ENCODE peak calls at places on chromosome 18, in four cellular contexts. One of them, this sample, is unnamed. For H3K36me3, the result is how much of the 10 kb centered on the place peaks cover.

GRCh38 chr18:42414756-42415454 is 459.9 kb downstream of the PIK3C3 start:
- DNase-seq in mucosa of descending colon: peak
- DNase-seq in heart right ventricle: no peak
- DNase-seq in sigmoid colon: no peak
- DNase-seq in this sample: no peak

GRCh38 chr18:67133669-67134068 is 382.9 kb downstream of the DSEL start:
- DNase-seq in mucosa of descending colon: no peak
- DNase-seq in heart right ventricle: no peak
- DNase-seq in sigmoid colon: no peak
- DNase-seq in this sample: no peak

GRCh38 chr18:48024009-48024512 is 93.6 kb upstream of the SMAD2 start:
- DNase-seq in mucosa of descending colon: no peak
- DNase-seq in heart right ventricle: no peak
- DNase-seq in sigmoid colon: peak
- DNase-seq in this sample: no peak

GRCh38 chr18:6901283-6901926 is 171.9 kb downstream of the ARHGAP28 start:
- DNase-seq in mucosa of descending colon: no peak
- DNase-seq in heart right ventricle: no peak
- DNase-seq in sigmoid colon: no peak
- DNase-seq in this sample: no peak

GRCh38 chr18:75010260-75010659 is 198.7 kb downstream of the PTGR3 start:
- DNase-seq in mucosa of descending colon: no peak
- DNase-seq in heart right ventricle: no peak
- DNase-seq in sigmoid colon: no peak
- DNase-seq in this sample: no peak

GRCh38 chr18:67525328-67526110 is 9.0 kb upstream of the DSEL start:
- DNase-seq in mucosa of descending colon: peak
- DNase-seq in heart right ventricle: peak
- DNase-seq in sigmoid colon: peak
- DNase-seq in this sample: peak

GRCh38 chr18:52275817-52276216 is 64.2 kb upstream of the DCC start:
- DNase-seq in mucosa of descending colon: no peak
- DNase-seq in heart right ventricle: no peak
- DNase-seq in sigmoid colon: no peak
- DNase-seq in this sample: no peak

GRCh38 chr18:45373286-45373880 is 241.9 kb upstream of the SLC14A2 start:
- DNase-seq in mucosa of descending colon: no peak
- DNase-seq in heart right ventricle: no peak
- DNase-seq in sigmoid colon: no peak
- DNase-seq in this sample: no peak

GRCh38 chr18:12246849-12247808 is 7.0 kb upstream of the CIDEA start:
- DNase-seq in mucosa of descending colon: peak
- DNase-seq in heart right ventricle: no peak
- DNase-seq in sigmoid colon: no peak
- DNase-seq in this sample: no peak

GRCh38 chr18:40066368-40066767 is 1888.7 kb upstream of the PIK3C3 start:
- DNase-seq in mucosa of descending colon: no peak
- DNase-seq in heart right ventricle: no peak
- DNase-seq in sigmoid colon: no peak
- DNase-seq in this sample: no peak

GRCh38 chr18:46278481-46279465 is 174.6 kb downstream of the HAUS1 start:
- DNase-seq in mucosa of descending colon: no peak
- DNase-seq in heart right ventricle: no peak
- DNase-seq in sigmoid colon: no peak
- DNase-seq in this sample: no peak

GRCh38 chr18:62848946-62849345 is 133.6 kb downstream of the PHLPP1 start:
- DNase-seq in mucosa of descending colon: no peak
- DNase-seq in heart right ventricle: no peak
- DNase-seq in sigmoid colon: no peak
- DNase-seq in this sample: no peak

GRCh38 chr18:903703-904102 is 968 bp upstream of the ADCYAP1 start:
- DNase-seq in mucosa of descending colon: peak
- DNase-seq in heart right ventricle: peak
- DNase-seq in sigmoid colon: no peak
- DNase-seq in this sample: no peak

GRCh38 chr18:46859855-46860254 is 57.5 kb downstream of the PIAS2 start:
- DNase-seq in mucosa of descending colon: no peak
- DNase-seq in heart right ventricle: no peak
- DNase-seq in sigmoid colon: no peak
- DNase-seq in this sample: no peak

GRCh38 chr18:77059294-77059916 is 73.2 kb downstream of the MBP start:
- DNase-seq in mucosa of descending colon: peak
- DNase-seq in heart right ventricle: no peak
- DNase-seq in sigmoid colon: no peak
- DNase-seq in this sample: no peak

GRCh38 chr18:75285876-75286275 is 75.3 kb downstream of the TSHZ1 start:
- DNase-seq in mucosa of descending colon: no peak
- DNase-seq in heart right ventricle: no peak
- DNase-seq in sigmoid colon: no peak
- DNase-seq in this sample: no peak

GRCh38 chr18:56516769-56517168 is 121.6 kb downstream of the TXNL1 start:
- DNase-seq in mucosa of descending colon: no peak
- DNase-seq in heart right ventricle: no peak
- DNase-seq in sigmoid colon: no peak
- DNase-seq in this sample: peak

GRCh38 chr18:32906506-32907214 is 133.8 kb upstream of the KLHL14 start:
- DNase-seq in mucosa of descending colon: no peak
- DNase-seq in heart right ventricle: no peak
- DNase-seq in sigmoid colon: no peak
- DNase-seq in this sample: no peak

GRCh38 chr18:77857926-77858325 is 608.3 kb downstream of the GALR1 start:
- DNase-seq in mucosa of descending colon: no peak
- DNase-seq in heart right ventricle: no peak
- DNase-seq in sigmoid colon: no peak
- DNase-seq in this sample: no peak

GRCh38 chr18:2889761-2890192 is 43.0 kb downstream of the EMILIN2 start:
- DNase-seq in mucosa of descending colon: no peak
- DNase-seq in heart right ventricle: no peak
- DNase-seq in sigmoid colon: no peak
- DNase-seq in this sample: no peak

GRCh38 chr18:38496222-38496810 is 930.7 kb upstream of the CELF4 start:
- DNase-seq in mucosa of descending colon: no peak
- DNase-seq in heart right ventricle: no peak
- DNase-seq in sigmoid colon: no peak
- DNase-seq in this sample: no peak

GRCh38 chr18:54392621-54393023 is 34.9 kb downstream of the C18orf54 start:
- DNase-seq in mucosa of descending colon: no peak
- DNase-seq in heart right ventricle: no peak
- DNase-seq in sigmoid colon: no peak
- DNase-seq in this sample: no peak

GRCh38 chr18:49174478-49174877 is 223.7 kb upstream of the SMAD7 start:
- DNase-seq in mucosa of descending colon: no peak
- DNase-seq in heart right ventricle: no peak
- DNase-seq in sigmoid colon: no peak
- DNase-seq in this sample: no peak

GRCh38 chr18:8868779-8869415 is 163.5 kb downstream of the MTCL1 start:
- DNase-seq in mucosa of descending colon: no peak
- DNase-seq in heart right ventricle: no peak
- DNase-seq in sigmoid colon: no peak
- DNase-seq in this sample: no peak

GRCh38 chr18:40868110-40868858 is 1086.8 kb upstream of the PIK3C3 start:
- DNase-seq in mucosa of descending colon: no peak
- DNase-seq in heart right ventricle: no peak
- DNase-seq in sigmoid colon: no peak
- DNase-seq in this sample: peak

GRCh38 chr18:58843662-58844035 is 21.0 kb upstream of the ZNF532 start:
- DNase-seq in mucosa of descending colon: no peak
- DNase-seq in heart right ventricle: no peak
- DNase-seq in sigmoid colon: no peak
- DNase-seq in this sample: no peak

GRCh38 chr18:78704960-78705600 is 274.5 kb upstream of the SALL3 start:
- DNase-seq in mucosa of descending colon: no peak
- DNase-seq in heart right ventricle: no peak
- DNase-seq in sigmoid colon: no peak
- DNase-seq in this sample: no peak

GRCh38 chr18:9290171-9290570 is 44.4 kb upstream of the TWSG1 start:
- DNase-seq in mucosa of descending colon: no peak
- DNase-seq in heart right ventricle: no peak
- DNase-seq in sigmoid colon: no peak
- DNase-seq in this sample: no peak

GRCh38 chr18:63947051-63947790 is 1.9 kb upstream of the HMSD start:
- DNase-seq in mucosa of descending colon: no peak
- DNase-seq in heart right ventricle: no peak
- DNase-seq in sigmoid colon: no peak
- DNase-seq in this sample: no peak

GRCh38 chr18:44811586-44812125 is 131.0 kb downstream of the SETBP1 start:
- DNase-seq in mucosa of descending colon: no peak
- DNase-seq in heart right ventricle: no peak
- DNase-seq in sigmoid colon: no peak
- DNase-seq in this sample: no peak

GRCh38 chr18:1917546-1917945 is 653.8 kb downstream of the METTL4 start:
- DNase-seq in mucosa of descending colon: no peak
- DNase-seq in heart right ventricle: no peak
- DNase-seq in sigmoid colon: no peak
- DNase-seq in this sample: no peak

GRCh38 chr18:24271381-24272331 is 126.0 kb downstream of the OSBPL1A start:
- DNase-seq in mucosa of descending colon: peak
- DNase-seq in heart right ventricle: peak
- DNase-seq in sigmoid colon: peak
- DNase-seq in this sample: no peak

DNA sequence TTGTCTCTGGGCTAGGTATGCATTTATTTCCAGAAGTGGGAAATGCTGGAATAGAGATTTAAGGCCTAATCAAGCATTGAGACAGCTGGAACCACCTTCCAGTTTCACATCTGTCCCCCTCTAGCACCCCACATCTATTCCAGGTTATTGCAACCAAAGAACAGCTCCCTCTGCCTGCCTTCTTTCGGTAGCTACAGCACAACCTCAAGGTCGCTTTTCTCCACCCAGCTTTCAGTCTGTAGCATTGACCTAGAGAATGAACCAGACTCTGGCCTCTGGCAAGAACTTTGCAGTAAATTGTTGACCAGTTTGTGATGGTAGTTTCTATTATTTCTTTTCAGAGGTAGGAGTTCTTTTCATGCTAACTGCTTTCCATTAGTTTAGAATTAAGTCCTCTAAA is 484.2 kb downstream of the DLGAP1 start:
- DNase-seq in mucosa of descending colon: no peak
- DNase-seq in heart right ventricle: no peak
- DNase-seq in sigmoid colon: no peak
- DNase-seq in this sample: no peak
- TF ChIP-seq CTCF in mucosa of descending colon: no peak
- TF ChIP-seq CTCF in heart right ventricle: no peak
- TF ChIP-seq CTCF in sigmoid colon: no peak
- TF ChIP-seq CTCF in this sample: peak

GRCh38 chr18:25353080-25353479 is 1.1 kb upstream of the ZNF521 start:
- DNase-seq in mucosa of descending colon: no peak
- DNase-seq in heart right ventricle: no peak
- DNase-seq in sigmoid colon: no peak
- DNase-seq in this sample: no peak
- H3K4me3 ChIP-seq in mucosa of descending colon: no peak
- H3K4me3 ChIP-seq in heart right ventricle: peak
- H3K4me3 ChIP-seq in sigmoid colon: peak
- H3K4me3 ChIP-seq in this sample: no peak

GRCh38 chr18:50277935-50278334 is 3.4 kb downstream of the MBD1 start:
- DNase-seq in mucosa of descending colon: no peak
- DNase-seq in heart right ventricle: no peak
- DNase-seq in sigmoid colon: no peak
- DNase-seq in this sample: no peak
- H3K36me3 ChIP-seq in mucosa of descending colon: under half
- H3K36me3 ChIP-seq in heart right ventricle: half or more
- H3K36me3 ChIP-seq in sigmoid colon: under half
- H3K36me3 ChIP-seq in this sample: under half

GRCh38 chr18:80178935-80179818 is 68.1 kb downstream of the PARD6G start:
- DNase-seq in mucosa of descending colon: no peak
- DNase-seq in heart right ventricle: no peak
- DNase-seq in sigmoid colon: no peak
- DNase-seq in this sample: no peak

GRCh38 chr18:80175451-80176235 is 66.6 kb downstream of the ADNP2 start:
- DNase-seq in mucosa of descending colon: peak
- DNase-seq in heart right ventricle: no peak
- DNase-seq in sigmoid colon: no peak
- DNase-seq in this sample: no peak

GRCh38 chr18:80177128-80177527 is 68.1 kb downstream of the ADNP2 start:
- DNase-seq in mucosa of descending colon: no peak
- DNase-seq in heart right ventricle: no peak
- DNase-seq in sigmoid colon: no peak
- DNase-seq in this sample: no peak

GRCh38 chr18:80173060-80173459 is 64.0 kb downstream of the ADNP2 start:
- DNase-seq in mucosa of descending colon: no peak
- DNase-seq in heart right ventricle: no peak
- DNase-seq in sigmoid colon: no peak
- DNase-seq in this sample: no peak

GRCh38 chr18:80176334-80177080 is 67.4 kb downstream of the ADNP2 start:
- DNase-seq in mucosa of descending colon: no peak
- DNase-seq in heart right ventricle: no peak
- DNase-seq in sigmoid colon: no peak
- DNase-seq in this sample: no peak
- TF ChIP-seq CTCF in mucosa of descending colon: no peak
- TF ChIP-seq CTCF in heart right ventricle: no peak
- TF ChIP-seq CTCF in sigmoid colon: no peak
- TF ChIP-seq CTCF in this sample: no peak

DNA sequence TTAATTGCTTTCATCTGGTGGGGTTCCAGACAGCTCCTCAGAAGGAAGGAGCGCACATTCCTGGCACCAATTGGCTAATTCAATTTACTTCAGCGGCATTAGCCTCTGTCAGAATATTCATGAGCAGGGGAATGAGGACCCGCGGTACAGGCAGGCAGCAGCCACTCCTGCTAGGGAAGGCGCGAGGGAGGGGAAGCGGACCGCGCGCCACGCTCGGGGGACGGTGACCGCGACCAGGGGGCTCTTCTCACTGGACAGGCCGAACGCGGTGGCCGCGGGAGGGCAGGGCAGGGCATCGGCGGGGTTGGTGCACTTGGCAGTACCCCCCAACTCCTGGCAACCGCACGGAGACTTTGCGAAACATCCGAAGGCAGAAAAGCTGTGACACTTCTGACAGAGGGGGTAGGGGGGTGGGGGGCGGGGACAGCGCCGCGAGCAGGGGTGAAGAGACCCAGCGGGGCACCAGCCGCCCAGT is at the start of gene CDH20:
- DNase-seq in mucosa of descending colon: no peak
- DNase-seq in heart right ventricle: no peak
- DNase-seq in sigmoid colon: no peak
- DNase-seq in this sample: no peak
- H3K4me3 ChIP-seq in mucosa of descending colon: no peak
- H3K4me3 ChIP-seq in heart right ventricle: peak
- H3K4me3 ChIP-seq in sigmoid colon: peak
- H3K4me3 ChIP-seq in this sample: peak

GRCh38 chr18:79937103-79937860 is 14.2 kb downstream of the SLC66A2 start:
- DNase-seq in mucosa of descending colon: no peak
- DNase-seq in heart right ventricle: no peak
- DNase-seq in sigmoid colon: peak
- DNase-seq in this sample: no peak
- H3K36me3 ChIP-seq in mucosa of descending colon: under half
- H3K36me3 ChIP-seq in heart right ventricle: half or more
- H3K36me3 ChIP-seq in sigmoid colon: under half
- H3K36me3 ChIP-seq in this sample: under half

GRCh38 chr18:73136134-73136533 is 268.3 kb upstream of the NETO1 start:
- DNase-seq in mucosa of descending colon: no peak
- DNase-seq in heart right ventricle: no peak
- DNase-seq in sigmoid colon: no peak
- DNase-seq in this sample: no peak
- TF ChIP-seq CTCF in mucosa of descending colon: no peak
- TF ChIP-seq CTCF in heart right ventricle: no peak
- TF ChIP-seq CTCF in sigmoid colon: no peak
- TF ChIP-seq CTCF in this sample: peak